ENCODE peak calls at places on chromosomes 2 and 18, in nine cellular contexts. One of them, this sample, is unnamed.

GRCh38 chr18:45828917-45829811 is 3.7 kb downstream of the SIGLEC15 start:
- DNase-seq in NCI-H446 treated with DMSO at 0.1 percent for 48 hours: no peak
- DNase-seq in RCC 7860: no peak
- DNase-seq in KG1: no peak
- DNase-seq in T-helper 2 cell: no peak
- DNase-seq in substantia nigra: no peak
- DNase-seq in WERI-Rb-1: no peak
- DNase-seq in T-helper 1 cell: no peak
- DNase-seq in tibial artery: no peak
- DNase-seq in this sample: no peak

GRCh38 chr2:238704471-238705230 is 143.2 kb upstream of the TWIST2 start:
- DNase-seq in RCC 7860: no peak
- DNase-seq in KG1: no peak
- DNase-seq in T-helper 2 cell: no peak
- DNase-seq in substantia nigra: no peak
- DNase-seq in WERI-Rb-1: no peak
- DNase-seq in T-helper 1 cell: no peak
- DNase-seq in tibial artery: no peak
- DNase-seq in NCI-H446 treated with DMSO at 0.1 percent for 48 hours: no peak
- DNase-seq in this sample: no peak

GRCh38 chr18:9827856-9828793 is 57.6 kb upstream of the TXNDC2 start:
- DNase-seq in T-helper 1 cell: no peak
- DNase-seq in tibial artery: peak
- DNase-seq in KG1: peak
- DNase-seq in T-helper 2 cell: no peak
- DNase-seq in WERI-Rb-1: no peak
- DNase-seq in RCC 7860: peak
- DNase-seq in NCI-H446 treated with DMSO at 0.1 percent for 48 hours: no peak
- DNase-seq in substantia nigra: no peak
- DNase-seq in this sample: no peak

GRCh38 chr2:75709297-75709696 is 1.4 kb downstream of the GCFC2 start:
- DNase-seq in tibial artery: no peak
- DNase-seq in substantia nigra: no peak
- DNase-seq in RCC 7860: no peak
- DNase-seq in WERI-Rb-1: no peak
- DNase-seq in T-helper 1 cell: no peak
- DNase-seq in T-helper 2 cell: no peak
- DNase-seq in NCI-H446 treated with DMSO at 0.1 percent for 48 hours: no peak
- DNase-seq in KG1: no peak
- DNase-seq in this sample: peak

GRCh38 chr18:2402084-2402483 is 169.2 kb downstream of the METTL4 start:
- DNase-seq in T-helper 2 cell: no peak
- DNase-seq in NCI-H446 treated with DMSO at 0.1 percent for 48 hours: no peak
- DNase-seq in WERI-Rb-1: no peak
- DNase-seq in T-helper 1 cell: no peak
- DNase-seq in RCC 7860: no peak
- DNase-seq in substantia nigra: no peak
- DNase-seq in tibial artery: no peak
- DNase-seq in KG1: no peak
- DNase-seq in this sample: no peak

GRCh38 chr2:217362290-217362689 is 502.4 kb upstream of the TNP1 start:
- DNase-seq in T-helper 2 cell: no peak
- DNase-seq in T-helper 1 cell: no peak
- DNase-seq in substantia nigra: no peak
- DNase-seq in NCI-H446 treated with DMSO at 0.1 percent for 48 hours: no peak
- DNase-seq in RCC 7860: no peak
- DNase-seq in tibial artery: no peak
- DNase-seq in KG1: no peak
- DNase-seq in WERI-Rb-1: no peak
- DNase-seq in this sample: no peak

GRCh38 chr18:13813271-13813849 is 10.6 kb upstream of the MC5R start:
- DNase-seq in tibial artery: peak
- DNase-seq in substantia nigra: no peak
- DNase-seq in WERI-Rb-1: peak
- DNase-seq in T-helper 2 cell: peak
- DNase-seq in KG1: no peak
- DNase-seq in T-helper 1 cell: peak
- DNase-seq in NCI-H446 treated with DMSO at 0.1 percent for 48 hours: peak
- DNase-seq in RCC 7860: peak
- DNase-seq in this sample: peak

GRCh38 chr2:159427048-159427447 is 140.5 kb upstream of the WDSUB1 start:
- DNase-seq in NCI-H446 treated with DMSO at 0.1 percent for 48 hours: no peak
- DNase-seq in KG1: no peak
- DNase-seq in WERI-Rb-1: no peak
- DNase-seq in T-helper 2 cell: no peak
- DNase-seq in tibial artery: no peak
- DNase-seq in T-helper 1 cell: no peak
- DNase-seq in substantia nigra: no peak
- DNase-seq in RCC 7860: no peak
- DNase-seq in this sample: no peak

GRCh38 chr2:159156834-159157233 is 129.7 kb downstream of the WDSUB1 start:
- DNase-seq in RCC 7860: no peak
- DNase-seq in T-helper 2 cell: no peak
- DNase-seq in WERI-Rb-1: no peak
- DNase-seq in NCI-H446 treated with DMSO at 0.1 percent for 48 hours: no peak
- DNase-seq in substantia nigra: no peak
- DNase-seq in tibial artery: no peak
- DNase-seq in KG1: no peak
- DNase-seq in T-helper 1 cell: no peak
- DNase-seq in this sample: no peak

GRCh38 chr2:30527411-30527810 is 80.4 kb downstream of the LCLAT1 start:
- DNase-seq in NCI-H446 treated with DMSO at 0.1 percent for 48 hours: no peak
- DNase-seq in T-helper 2 cell: no peak
- DNase-seq in substantia nigra: no peak
- DNase-seq in RCC 7860: no peak
- DNase-seq in tibial artery: no peak
- DNase-seq in T-helper 1 cell: no peak
- DNase-seq in WERI-Rb-1: no peak
- DNase-seq in KG1: no peak
- DNase-seq in this sample: no peak

GRCh38 chr2:84940088-84940470 is 30.9 kb upstream of the KCMF1 start:
- DNase-seq in KG1: no peak
- DNase-seq in NCI-H446 treated with DMSO at 0.1 percent for 48 hours: no peak
- DNase-seq in RCC 7860: no peak
- DNase-seq in T-helper 1 cell: no peak
- DNase-seq in substantia nigra: no peak
- DNase-seq in WERI-Rb-1: no peak
- DNase-seq in tibial artery: no peak
- DNase-seq in T-helper 2 cell: no peak
- DNase-seq in this sample: no peak

GRCh38 chr2:109619131-109619615 is 5.0 kb downstream of the SOWAHC start:
- DNase-seq in RCC 7860: no peak
- DNase-seq in NCI-H446 treated with DMSO at 0.1 percent for 48 hours: no peak
- DNase-seq in WERI-Rb-1: no peak
- DNase-seq in substantia nigra: no peak
- DNase-seq in KG1: no peak
- DNase-seq in T-helper 2 cell: no peak
- DNase-seq in T-helper 1 cell: no peak
- DNase-seq in tibial artery: no peak
- DNase-seq in this sample: no peak

GRCh38 chr2:200216310-200216709 is 90.2 kb upstream of the SPATS2L start:
- DNase-seq in RCC 7860: no peak
- DNase-seq in T-helper 1 cell: no peak
- DNase-seq in WERI-Rb-1: no peak
- DNase-seq in tibial artery: no peak
- DNase-seq in NCI-H446 treated with DMSO at 0.1 percent for 48 hours: no peak
- DNase-seq in substantia nigra: no peak
- DNase-seq in KG1: no peak
- DNase-seq in T-helper 2 cell: no peak
- DNase-seq in this sample: no peak

GRCh38 chr2:45117383-45117782 is 108.1 kb upstream of the SIX2 start:
- DNase-seq in WERI-Rb-1: no peak
- DNase-seq in substantia nigra: no peak
- DNase-seq in RCC 7860: no peak
- DNase-seq in T-helper 1 cell: no peak
- DNase-seq in KG1: no peak
- DNase-seq in T-helper 2 cell: no peak
- DNase-seq in tibial artery: no peak
- DNase-seq in NCI-H446 treated with DMSO at 0.1 percent for 48 hours: no peak
- DNase-seq in this sample: no peak

GRCh38 chr18:73479472-73479871 is 611.7 kb upstream of the NETO1 start:
- DNase-seq in substantia nigra: no peak
- DNase-seq in NCI-H446 treated with DMSO at 0.1 percent for 48 hours: no peak
- DNase-seq in T-helper 2 cell: no peak
- DNase-seq in WERI-Rb-1: no peak
- DNase-seq in T-helper 1 cell: no peak
- DNase-seq in KG1: no peak
- DNase-seq in tibial artery: no peak
- DNase-seq in RCC 7860: no peak
- DNase-seq in this sample: no peak

GRCh38 chr2:55809875-55810620 is 113.5 kb downstream of the EFEMP1 start:
- DNase-seq in RCC 7860: no peak
- DNase-seq in T-helper 2 cell: no peak
- DNase-seq in WERI-Rb-1: no peak
- DNase-seq in T-helper 1 cell: no peak
- DNase-seq in tibial artery: peak
- DNase-seq in substantia nigra: no peak
- DNase-seq in NCI-H446 treated with DMSO at 0.1 percent for 48 hours: peak
- DNase-seq in KG1: no peak
- DNase-seq in this sample: no peak

GRCh38 chr2:130374587-130375290 is 18.9 kb downstream of the PTPN18 start:
- DNase-seq in KG1: no peak
- DNase-seq in T-helper 2 cell: no peak
- DNase-seq in substantia nigra: no peak
- DNase-seq in T-helper 1 cell: no peak
- DNase-seq in NCI-H446 treated with DMSO at 0.1 percent for 48 hours: no peak
- DNase-seq in tibial artery: no peak
- DNase-seq in WERI-Rb-1: no peak
- DNase-seq in RCC 7860: peak
- DNase-seq in this sample: no peak

GRCh38 chr18:28048612-28049011 is 128.3 kb downstream of the CDH2 start:
- DNase-seq in T-helper 2 cell: no peak
- DNase-seq in substantia nigra: no peak
- DNase-seq in KG1: no peak
- DNase-seq in RCC 7860: no peak
- DNase-seq in T-helper 1 cell: no peak
- DNase-seq in tibial artery: no peak
- DNase-seq in NCI-H446 treated with DMSO at 0.1 percent for 48 hours: no peak
- DNase-seq in WERI-Rb-1: no peak
- DNase-seq in this sample: no peak

GRCh38 chr2:26609839-26610277 is 31.3 kb downstream of the CIB4 start:
- DNase-seq in RCC 7860: no peak
- DNase-seq in tibial artery: no peak
- DNase-seq in T-helper 1 cell: no peak
- DNase-seq in KG1: no peak
- DNase-seq in NCI-H446 treated with DMSO at 0.1 percent for 48 hours: no peak
- DNase-seq in substantia nigra: no peak
- DNase-seq in WERI-Rb-1: no peak
- DNase-seq in T-helper 2 cell: no peak
- DNase-seq in this sample: no peak

GRCh38 chr2:237592425-237592980 is 2.0 kb upstream of the RAB17 start:
- DNase-seq in KG1: no peak
- DNase-seq in substantia nigra: no peak
- DNase-seq in WERI-Rb-1: no peak
- DNase-seq in T-helper 1 cell: no peak
- DNase-seq in T-helper 2 cell: no peak
- DNase-seq in tibial artery: no peak
- DNase-seq in NCI-H446 treated with DMSO at 0.1 percent for 48 hours: no peak
- DNase-seq in RCC 7860: no peak
- DNase-seq in this sample: no peak

GRCh38 chr2:28507806-28508764 is 12.2 kb downstream of the PLB1 start:
- DNase-seq in T-helper 2 cell: no peak
- DNase-seq in tibial artery: no peak
- DNase-seq in T-helper 1 cell: no peak
- DNase-seq in RCC 7860: peak
- DNase-seq in KG1: no peak
- DNase-seq in WERI-Rb-1: no peak
- DNase-seq in NCI-H446 treated with DMSO at 0.1 percent for 48 hours: no peak
- DNase-seq in substantia nigra: no peak
- DNase-seq in this sample: no peak

GRCh38 chr2:73018188-73018825 is 53.2 kb downstream of the SFXN5 start:
- DNase-seq in tibial artery: no peak
- DNase-seq in substantia nigra: no peak
- DNase-seq in NCI-H446 treated with DMSO at 0.1 percent for 48 hours: no peak
- DNase-seq in WERI-Rb-1: no peak
- DNase-seq in T-helper 1 cell: no peak
- DNase-seq in RCC 7860: no peak
- DNase-seq in T-helper 2 cell: no peak
- DNase-seq in KG1: no peak
- DNase-seq in this sample: no peak

GRCh38 chr2:23760746-23761145 is 166.2 kb downstream of the ATAD2B start:
- DNase-seq in KG1: no peak
- DNase-seq in RCC 7860: no peak
- DNase-seq in WERI-Rb-1: no peak
- DNase-seq in T-helper 2 cell: no peak
- DNase-seq in NCI-H446 treated with DMSO at 0.1 percent for 48 hours: peak
- DNase-seq in substantia nigra: no peak
- DNase-seq in tibial artery: no peak
- DNase-seq in T-helper 1 cell: no peak
- DNase-seq in this sample: peak

GRCh38 chr18:58541789-58542425 is 87.0 kb downstream of the ALPK2 start:
- DNase-seq in substantia nigra: no peak
- DNase-seq in RCC 7860: peak
- DNase-seq in NCI-H446 treated with DMSO at 0.1 percent for 48 hours: no peak
- DNase-seq in tibial artery: no peak
- DNase-seq in WERI-Rb-1: peak
- DNase-seq in T-helper 1 cell: no peak
- DNase-seq in T-helper 2 cell: no peak
- DNase-seq in KG1: no peak
- DNase-seq in this sample: no peak

GRCh38 chr2:33426666-33427231 is 49.7 kb upstream of the RASGRP3 start:
- DNase-seq in tibial artery: no peak
- DNase-seq in substantia nigra: no peak
- DNase-seq in T-helper 2 cell: no peak
- DNase-seq in NCI-H446 treated with DMSO at 0.1 percent for 48 hours: no peak
- DNase-seq in RCC 7860: peak
- DNase-seq in WERI-Rb-1: peak
- DNase-seq in T-helper 1 cell: no peak
- DNase-seq in KG1: no peak
- DNase-seq in this sample: no peak

GRCh38 chr2:84954329-84954728 is 16.6 kb upstream of the KCMF1 start:
- DNase-seq in substantia nigra: no peak
- DNase-seq in NCI-H446 treated with DMSO at 0.1 percent for 48 hours: no peak
- DNase-seq in KG1: no peak
- DNase-seq in T-helper 2 cell: no peak
- DNase-seq in T-helper 1 cell: no peak
- DNase-seq in WERI-Rb-1: no peak
- DNase-seq in RCC 7860: no peak
- DNase-seq in tibial artery: no peak
- DNase-seq in this sample: no peak

GRCh38 chr2:216366777-216367465 is 5.4 kb downstream of the MARCHF4 start:
- DNase-seq in WERI-Rb-1: no peak
- DNase-seq in substantia nigra: no peak
- DNase-seq in KG1: no peak
- DNase-seq in RCC 7860: no peak
- DNase-seq in NCI-H446 treated with DMSO at 0.1 percent for 48 hours: no peak
- DNase-seq in T-helper 2 cell: no peak
- DNase-seq in tibial artery: no peak
- DNase-seq in T-helper 1 cell: no peak
- DNase-seq in this sample: no peak